ENCODE peak calls at places on chromosomes 4 and X, in nine cellular contexts. O is AG09319; Q is GM03348; Z is left ventricle myocardium inferior; T is lower lobe of right lung; G is H7; B is GM23248; W is naive thymus-derived CD4-positive, alpha-beta T cell; S is activated naive CD4-positive, alpha-beta T cell treated with anti-CD3 and anti-CD28 coated beads, Interleukin-2, amount 50 U/mL, for 72 hours. P is an unnamed sample.

GRCh38 chr4:2843909-2844584 is 403 bp downstream of the ADD1 start:
- DNase-seq in O (no peak), Q (no peak), Z (peak), T (peak), G (peak), B (peak), W (no peak), S (no peak), P (no peak)

GRCh38 chr4:26081795-26082498 is 167.9 kb downstream of the SMIM20 start:
- DNase-seq in O (no peak), Q (peak), Z (no peak), T (no peak), G (peak), B (peak), W (peak), S (no peak), P (no peak)

GRCh38 chrX:1480082-1480785 is 27.5 kb upstream of the ASMTL start:
- DNase-seq in O (no peak), Q (no peak), Z (no peak), T (no peak), G (no peak), B (no peak), W (no peak), S (peak), P (no peak)

GRCh38 chr4:83138979-83139378 is 24.4 kb upstream of the PLAC8 start:
- DNase-seq in O (no peak), Q (no peak), Z (no peak), T (no peak), G (no peak), B (no peak), W (no peak), S (no peak), P (no peak)

GRCh38 chrX:86002076-86002896 is 45.1 kb downstream of the CHM start:
- DNase-seq in O (no peak), Q (no peak), Z (no peak), T (peak), G (no peak), B (no peak), W (peak), S (no peak), P (no peak)

GRCh38 chr4:98639523-98639922 is 18.9 kb downstream of the TSPAN5 start:
- DNase-seq in O (no peak), Q (no peak), Z (no peak), T (no peak), G (no peak), B (peak), W (peak), S (no peak), P (no peak)

GRCh38 chrX:140764401-140764919 is 54.9 kb downstream of the LINC00632 start:
- DNase-seq in O (peak), Q (peak), Z (no peak), T (peak), G (peak), B (peak), W (no peak), S (no peak), P (peak)

GRCh38 chrX:2497961-2498780 is 2.6 kb downstream of the DHRSX start:
- DNase-seq in O (no peak), Q (no peak), Z (no peak), T (no peak), G (no peak), B (peak), W (no peak), S (peak), P (no peak)

GRCh38 chr4:165367040-165367439 is 11.8 kb upstream of the CPE start:
- DNase-seq in O (no peak), Q (no peak), Z (no peak), T (no peak), G (no peak), B (no peak), W (no peak), S (no peak), P (no peak)

GRCh38 chrX:55648434-55648833 is 25.2 kb downstream of the FOXR2 start:
- DNase-seq in O (no peak), Q (no peak), Z (no peak), T (no peak), G (no peak), B (no peak), W (no peak), S (no peak), P (no peak)

GRCh38 chr4:24405356-24405755 is 179.0 kb downstream of the DHX15 start:
- DNase-seq in O (no peak), Q (no peak), Z (no peak), T (no peak), G (no peak), B (no peak), W (no peak), S (no peak), P (no peak)

GRCh38 chr4:81314196-81314896 is 99.3 kb upstream of the PRKG2 start:
- DNase-seq in O (peak), Q (peak), Z (peak), T (peak), G (no peak), B (peak), W (no peak), S (no peak), P (no peak)

GRCh38 chrX:149274516-149275105 is 230.5 kb downstream of the IDS start:
- DNase-seq in O (no peak), Q (no peak), Z (no peak), T (no peak), G (no peak), B (peak), W (no peak), S (no peak), P (no peak)

GRCh38 chr4:153064571-153064970 is 128.4 kb downstream of the FHDC1 start:
- DNase-seq in O (no peak), Q (no peak), Z (no peak), T (no peak), G (peak), B (no peak), W (no peak), S (no peak), P (no peak)

GRCh38 chr4:42150653-42151567 is 1.5 kb downstream of the BEND4 start:
- DNase-seq in O (no peak), Q (peak), Z (no peak), T (no peak), G (peak), B (peak), W (no peak), S (no peak), P (peak)

GRCh38 chrX:146224442-146224841 is 406.8 kb downstream of the SLITRK2 start:
- DNase-seq in O (no peak), Q (no peak), Z (no peak), T (no peak), G (peak), B (no peak), W (no peak), S (no peak), P (no peak)

GRCh38 chr4:108117473-108118182 is 51.1 kb downstream of the LEF1 start:
- DNase-seq in O (no peak), Q (no peak), Z (no peak), T (no peak), G (peak), B (no peak), W (no peak), S (no peak), P (no peak)

GRCh38 chrX:67050760-67051159 is 411.9 kb upstream of the EDA2R start:
- DNase-seq in O (no peak), Q (no peak), Z (no peak), T (no peak), G (no peak), B (no peak), W (no peak), S (no peak), P (no peak)

GRCh38 chrX:86103061-86103460 is 45.2 kb upstream of the DACH2 start:
- DNase-seq in O (no peak), Q (no peak), Z (no peak), T (no peak), G (no peak), B (no peak), W (no peak), S (no peak), P (no peak)

GRCh38 chrX:153662266-153662665 is 11.3 kb downstream of the PNCK start:
- DNase-seq in O (no peak), Q (no peak), Z (peak), T (peak), G (peak), B (peak), W (peak), S (no peak), P (peak)

GRCh38 chrX:40097101-40097491 is 662 bp downstream of the BCOR start:
- DNase-seq in O (no peak), Q (peak), Z (no peak), T (no peak), G (peak), B (peak), W (no peak), S (no peak), P (no peak)

GRCh38 chr4:97656034-97656720 is 487.1 kb downstream of the STPG2 start:
- DNase-seq in O (no peak), Q (no peak), Z (no peak), T (no peak), G (no peak), B (peak), W (no peak), S (no peak), P (no peak)

GRCh38 chrX:40947276-40947675 is 138.0 kb upstream of the USP9X start:
- DNase-seq in O (no peak), Q (peak), Z (no peak), T (no peak), G (no peak), B (peak), W (no peak), S (no peak), P (no peak)

GRCh38 chrX:40176256-40176978 is 78.7 kb upstream of the BCOR start:
- DNase-seq in O (no peak), Q (peak), Z (peak), T (peak), G (peak), B (peak), W (peak), S (peak), P (peak)

GRCh38 chr4:165715989-165716388 is 157.0 kb upstream of the TLL1 start:
- DNase-seq in O (no peak), Q (peak), Z (no peak), T (no peak), G (no peak), B (no peak), W (no peak), S (no peak), P (no peak)

GRCh38 chr4:40918330-40918729 is 168.6 kb downstream of the NSUN7 start:
- DNase-seq in O (peak), Q (peak), Z (peak), T (no peak), G (no peak), B (peak), W (no peak), S (no peak), P (peak)

GRCh38 chr4:16909245-16909644 is 10.8 kb upstream of the LDB2 start:
- DNase-seq in O (no peak), Q (peak), Z (peak), T (no peak), G (peak), B (peak), W (no peak), S (no peak), P (no peak)

GRCh38 chr4:89197920-89198319 is 86.6 kb downstream of the TIGD2 start:
- DNase-seq in O (no peak), Q (no peak), Z (no peak), T (no peak), G (no peak), B (no peak), W (no peak), S (no peak), P (no peak)

GRCh38 chr4:124863039-124863545 is 150.6 kb upstream of the ANKRD50 start:
- DNase-seq in O (no peak), Q (no peak), Z (no peak), T (no peak), G (no peak), B (no peak), W (no peak), S (no peak), P (no peak)

GRCh38 chr4:131441004-131441688 is 1707.9 kb upstream of the PCDH10 start:
- DNase-seq in O (no peak), Q (no peak), Z (no peak), T (no peak), G (no peak), B (no peak), W (no peak), S (no peak), P (no peak)

GRCh38 chr4:176489001-176489400 is 169.2 kb downstream of the SPCS3 start:
- DNase-seq in O (no peak), Q (no peak), Z (no peak), T (no peak), G (no peak), B (no peak), W (no peak), S (no peak), P (no peak)

GRCh38 chrX:105167233-105167632 is 53.3 kb downstream of the TEX13A start:
- DNase-seq in O (no peak), Q (no peak), Z (no peak), T (no peak), G (no peak), B (no peak), W (no peak), S (no peak), P (no peak)

GRCh38 chrX:71489540-71489939 is 43.4 kb upstream of the OGT start:
- DNase-seq in O (no peak), Q (peak), Z (no peak), T (no peak), G (no peak), B (peak), W (no peak), S (no peak), P (no peak)

GRCh38 chr4:47525154-47525819 is 40.2 kb downstream of the ATP10D start:
- DNase-seq in O (peak), Q (peak), Z (no peak), T (no peak), G (no peak), B (peak), W (no peak), S (no peak), P (no peak)

P was measured in BE2C.